ENCODE peak calls at places on chromosomes 5 and 9, in six cellular contexts. O is lung; C is activated CD8-positive, alpha-beta memory T cell treated with anti-CD3 and anti-CD28 coated beads, Interleukin-2, amount 50 U/mL, for 48 hours; L is EH; D is stimulated activated CD8-positive, alpha-beta memory T cell treated with anti-CD3 and anti-CD28 coated beads, Interleukin-15, amount 100 ng/mL, for 1 hour; V is left cardiac atrium. F is an unnamed sample.

GRCh38 chr5:14328144-14328543 is 185.0 kb downstream of the TRIO start:
- DNase-seq in O (no peak), V (no peak), C (no peak), D (no peak), L (no peak), F (no peak)

GRCh38 chr5:147427784-147428401 is 82.0 kb downstream of the DPYSL3 start:
- DNase-seq in D (no peak), O (no peak), C (no peak), L (peak; percentile 27), V (peak; percentile 36), F (no peak)

GRCh38 chr9:4365055-4365454 is 65.2 kb upstream of the GLIS3 start:
- DNase-seq in V (no peak), L (no peak), D (no peak), C (no peak), O (no peak), F (peak; percentile 41)

GRCh38 chr5:156391139-156391538 is 64.2 kb downstream of the SGCD start:
- DNase-seq in V (no peak), D (no peak), O (no peak), L (no peak), C (no peak), F (no peak)

GRCh38 chr5:134247411-134247810 is 21.5 kb upstream of the PPP2CA start:
- DNase-seq in L (peak; percentile 90), O (no peak), D (no peak), V (no peak), C (no peak), F (no peak)

GRCh38 chr5:50667653-50668403 is 1.4 kb downstream of the PARP8 start:
- DNase-seq in O (peak; percentile 71), C (peak; percentile 94), V (peak; percentile 79), L (peak; percentile 58), D (peak; percentile 88), F (peak; percentile 1)

GRCh38 chr9:107895524-107896001 is 406.0 kb upstream of the KLF4 start:
- DNase-seq in L (no peak), O (no peak), C (no peak), V (no peak), D (no peak), F (no peak)

GRCh38 chr5:111997308-111998159 is 240.5 kb upstream of the NREP start:
- DNase-seq in D (no peak), V (no peak), L (peak; percentile 100), O (no peak), C (no peak), F (peak; percentile 44)

GRCh38 chr5:39009981-39010380 is 64.2 kb downstream of the RICTOR start:
- DNase-seq in L (no peak), D (no peak), V (no peak), C (no peak), O (no peak), F (no peak)

GRCh38 chr9:74775401-74775800 is 112.3 kb downstream of the TRPM6 start:
- DNase-seq in L (no peak), V (no peak), C (no peak), O (no peak), D (no peak), F (no peak)

GRCh38 chr5:82748688-82749091 is 328.5 kb downstream of the TMEM167A start:
- DNase-seq in C (no peak), V (no peak), D (no peak), O (no peak), L (no peak), F (peak; percentile 36)

GRCh38 chr5:167072225-167072624 is 1219.2 kb upstream of the WWC1 start:
- DNase-seq in O (no peak), L (no peak), D (no peak), C (no peak), V (no peak), F (no peak)

GRCh38 chr9:129014124-129014523 is 14.0 kb downstream of the SH3GLB2 start:
- DNase-seq in D (no peak), C (no peak), L (no peak), V (no peak), O (no peak), F (no peak)

GRCh38 chr9:128151343-128152132 is 2.3 kb downstream of the LCN2 start:
- DNase-seq in C (no peak), D (no peak), V (peak; percentile 16), O (no peak), L (no peak), F (no peak)

GRCh38 chr5:122499617-122500016 is 187.6 kb downstream of the SNCAIP start:
- DNase-seq in O (no peak), C (no peak), L (no peak), V (no peak), D (no peak), F (no peak)

GRCh38 chr9:8733096-8733954 is 933.7 kb upstream of the DMAC1 start:
- DNase-seq in L (no peak), O (no peak), C (no peak), V (peak; percentile 59), D (no peak), F (peak; percentile 72)

GRCh38 chr5:318341-318897 is 3.1 kb upstream of the AHRR start:
- DNase-seq in C (no peak), L (peak; percentile 88), D (no peak), V (no peak), O (no peak), F (no peak)

GRCh38 chr9:21656776-21657637 is 145.4 kb upstream of the MTAP start:
- DNase-seq in V (no peak), O (no peak), L (peak; percentile 80), D (no peak), C (no peak), F (peak; percentile 16)

GRCh38 chr5:58855851-58856739 is 273.2 kb downstream of the RAB3C start:
- DNase-seq in C (no peak), D (no peak), V (no peak), O (no peak), L (no peak), F (no peak)

GRCh38 chr9:106620081-106620480 is 242.9 kb upstream of the ZNF462 start:
- DNase-seq in O (no peak), L (no peak), V (no peak), C (no peak), D (no peak), F (no peak)

GRCh38 chr5:167759411-167759821 is 532.0 kb upstream of the WWC1 start:
- DNase-seq in C (no peak), O (no peak), V (no peak), D (no peak), L (peak; percentile 81), F (no peak)

GRCh38 chr5:76527685-76528161 is 95.5 kb downstream of the F2RL2 start:
- DNase-seq in D (no peak), C (no peak), O (no peak), V (no peak), L (peak; percentile 31), F (no peak)

GRCh38 chr5:14118551-14119320 is 24.4 kb upstream of the TRIO start:
- DNase-seq in O (no peak), L (peak; percentile 53), C (no peak), V (no peak), D (no peak), F (no peak)

GRCh38 chr9:16342621-16343020 is 527.8 kb downstream of the BNC2 start:
- DNase-seq in D (no peak), V (no peak), C (no peak), L (no peak), O (no peak), F (no peak)

GRCh38 chr5:175867587-175868347 is 3.6 kb upstream of the CPLX2 start:
- DNase-seq in V (no peak), L (no peak), O (no peak), D (no peak), C (no peak), F (peak; percentile 6)

GRCh38 chr5:4191024-4191423 is 595.4 kb downstream of the IRX1 start:
- DNase-seq in C (no peak), O (no peak), V (no peak), L (no peak), D (no peak), F (no peak)

GRCh38 chr5:88674262-88675158 is 208.5 kb downstream of the MEF2C start:
- DNase-seq in D (no peak), C (peak; percentile 78), L (no peak), O (no peak), V (no peak), F (no peak)

GRCh38 chr9:77647659-77648457 is at the start of gene GNA14:
- DNase-seq in V (peak; percentile 57), O (peak; percentile 38), D (no peak), L (no peak), C (peak; percentile 56), F (no peak)

GRCh38 chr5:172450861-172451695 is 3.2 kb downstream of the SH3PXD2B start:
- DNase-seq in C (peak; percentile 73), L (peak; percentile 55), D (no peak), V (no peak), O (no peak), F (no peak)

GRCh38 chr9:133054966-133055365 is 6.8 kb upstream of the CEL start:
- DNase-seq in C (no peak), V (peak; percentile 76), D (no peak), O (no peak), L (peak; percentile 97), F (no peak)

GRCh38 chr9:14251146-14252071 is 62.5 kb downstream of the NFIB start:
- DNase-seq in O (peak; percentile 90), C (no peak), D (no peak), L (peak; percentile 13), V (peak; percentile 86), F (no peak)

GRCh38 chr5:74261906-74262305 is 378.6 kb downstream of the ENC1 start:
- DNase-seq in O (no peak), L (no peak), V (no peak), C (no peak), D (no peak), F (no peak)

GRCh38 chr9:37174247-37174646 is 53.9 kb downstream of the ZCCHC7 start:
- DNase-seq in O (no peak), D (no peak), V (no peak), C (no peak), L (peak; percentile 68), F (peak; percentile 88)

GRCh38 chr5:135174315-135175096 is 140.5 kb upstream of the PITX1 start:
- DNase-seq in C (no peak), D (no peak), L (no peak), O (no peak), V (no peak), F (no peak)